ENCODE peak calls at places on chromosome 6, in ten cellular contexts. V is GM12891, X is GM19239, O is endothelial cell, Y is tibial artery, M is KBM-7, W is NCI-H345, K is fibroblast of mammary gland, D is COR-L47, E is NCI-H187. S is an unnamed sample.
A peak's percentile ranks its signal among the peaks of the same experiment; 100 is the strongest.

GRCh38 chr6:16157909-16158308 is 29.0 kb downstream of the MYLIP start:
- DNase-seq in V (no peak), X (no peak), O (no peak), Y (no peak), M (peak; percentile 67), W (peak; percentile 73), K (no peak), D (peak; percentile 85), E (no peak), S (no peak)

GRCh38 chr6:160102956-160103824 is 18.4 kb upstream of the SLC22A1 start:
- DNase-seq in V (no peak), X (no peak), O (peak; percentile 39), Y (no peak), M (peak; percentile 73), W (no peak), K (peak; percentile 54), D (no peak), E (no peak), S (peak; percentile 62)

GRCh38 chr6:144317736-144318135 is 32.6 kb downstream of the UTRN start:
- DNase-seq in V (no peak), X (no peak), O (no peak), Y (no peak), M (no peak), W (no peak), K (peak; percentile 60), D (no peak), E (no peak), S (no peak)

GRCh38 chr6:14917101-14917500 is 328.8 kb upstream of the JARID2 start:
- DNase-seq in V (no peak), X (no peak), O (no peak), Y (no peak), M (no peak), W (no peak), K (peak; percentile 67), D (no peak), E (no peak), S (peak; percentile 20)

GRCh38 chr6:109961666-109962065 is 16.4 kb upstream of the GPR6 start:
- DNase-seq in V (no peak), X (no peak), O (no peak), Y (no peak), M (no peak), W (no peak), K (no peak), D (no peak), E (no peak), S (peak; percentile 42)

GRCh38 chr6:160975111-160975510 is 16.5 kb upstream of the MAP3K4 start:
- DNase-seq in V (no peak), X (no peak), O (no peak), Y (no peak), M (no peak), W (no peak), K (peak; percentile 43), D (no peak), E (no peak), S (no peak)

GRCh38 chr6:11143394-11144371 is 32.2 kb upstream of the ERVFRD-1 start:
- DNase-seq in V (no peak), X (no peak), O (no peak), Y (peak; percentile 84), M (peak; percentile 80), W (no peak), K (peak; percentile 94), D (no peak), E (no peak), S (peak; percentile 88)

GRCh38 chr6:84652356-84653026 is 111.9 kb downstream of the TBX18 start:
- DNase-seq in V (no peak), X (no peak), O (no peak), Y (no peak), M (no peak), W (no peak), K (peak; percentile 91), D (no peak), E (no peak), S (peak; percentile 97)

GRCh38 chr6:12291785-12292604 is 1.8 kb downstream of the EDN1 start:
- DNase-seq in V (no peak), X (no peak), O (peak; percentile 10), Y (no peak), M (no peak), W (no peak), K (no peak), D (no peak), E (no peak), S (peak; percentile 63)

GRCh38 chr6:108622601-108623335 is 62.1 kb downstream of the FOXO3 start:
- DNase-seq in V (no peak), X (no peak), O (no peak), Y (peak; percentile 77), M (peak; percentile 52), W (no peak), K (peak; percentile 99), D (no peak), E (no peak), S (peak; percentile 95)

GRCh38 chr6:50128420-50129005 is 78.8 kb upstream of the DEFB112 start:
- DNase-seq in V (no peak), X (no peak), O (no peak), Y (no peak), M (peak; percentile 23), W (no peak), K (peak; percentile 26), D (peak; percentile 2), E (no peak), S (peak; percentile 33)

GRCh38 chr6:151112130-151112529 is 127.6 kb upstream of the AKAP12 start:
- DNase-seq in V (no peak), X (no peak), O (no peak), Y (no peak), M (no peak), W (no peak), K (no peak), D (no peak), E (no peak), S (no peak)

GRCh38 chr6:36422714-36423100 is 19.9 kb downstream of the PXT1 start:
- DNase-seq in V (no peak), X (no peak), O (no peak), Y (no peak), M (no peak), W (no peak), K (no peak), D (no peak), E (no peak), S (no peak)

GRCh38 chr6:72206606-72207005 is 320.3 kb downstream of the RIMS1 start:
- DNase-seq in V (no peak), X (no peak), O (no peak), Y (no peak), M (no peak), W (no peak), K (no peak), D (no peak), E (no peak), S (no peak)

GRCh38 chr6:53862517-53863457 is 68.0 kb downstream of the LRRC1 start:
- DNase-seq in V (no peak), X (no peak), O (no peak), Y (no peak), M (no peak), W (no peak), K (peak; percentile 67), D (no peak), E (no peak), S (peak; percentile 62)